ENCODE peak calls at places on chromosomes 4 and X, in eight cellular contexts. O is foreskin fibroblast, U is thoracic aorta, Z is DND-41, X is colonic mucosa, T is fibroblast of mammary gland, L is endodermal cell, Y is PC-3. C is an unnamed sample.

GRCh38 chr4:77044458-77045124 is 31.2 kb downstream of the CCNI start:
- DNase-seq in O (peak; percentile 71), U (no peak), Z (no peak), X (no peak), T (peak; percentile 89), L (no peak), Y (peak; percentile 74), C (no peak)

GRCh38 chr4:149161247-149161646 is 654.4 kb downstream of the IQCM start:
- DNase-seq in O (no peak), U (no peak), Z (no peak), X (no peak), T (peak; percentile 41), L (no peak), Y (peak; percentile 39), C (no peak)

GRCh38 chr4:140186651-140187315 is 32.8 kb upstream of the MAML3 start:
- DNase-seq in O (peak; percentile 46), U (no peak), Z (no peak), X (peak; percentile 75), T (peak; percentile 69), L (no peak), Y (peak; percentile 85), C (no peak)

GRCh38 chr4:43242611-43243010 is 350.1 kb downstream of the GRXCR1 start:
- DNase-seq in O (no peak), U (no peak), Z (no peak), X (no peak), T (peak; percentile 38), L (no peak), Y (peak; percentile 13), C (no peak)

GRCh38 chr4:86924805-86925204 is 10.0 kb upstream of the AFF1 start:
- DNase-seq in O (peak; percentile 81), U (no peak), Z (no peak), X (no peak), T (peak; percentile 76), L (peak; percentile 40), Y (peak; percentile 65), C (no peak)

GRCh38 chr4:79498282-79498681 is 90.3 kb upstream of the GK2 start:
- DNase-seq in O (no peak), U (no peak), Z (no peak), X (no peak), T (peak; percentile 6), L (no peak), Y (no peak), C (no peak)

GRCh38 chr4:103424853-103425252 is 226.7 kb upstream of the CENPE start:
- DNase-seq in O (no peak), U (no peak), Z (no peak), X (no peak), T (peak; percentile 19), L (no peak), Y (peak; percentile 74), C (no peak)

GRCh38 chrX:49155900-49156837 is 6.4 kb upstream of the MAGIX start:
- DNase-seq in O (peak; percentile 85), U (peak; percentile 68), Z (peak; percentile 89), X (peak; percentile 91), T (peak; percentile 87), L (peak; percentile 90), Y (peak; percentile 86), C (peak; percentile 76)

GRCh38 chr4:145503486-145504072 is 21.9 kb downstream of the SMAD1 start:
- DNase-seq in O (no peak), U (no peak), Z (no peak), X (no peak), T (no peak), L (no peak), Y (no peak), C (no peak)

GRCh38 chrX:40383969-40384368 is 196.8 kb upstream of the ATP6AP2 start:
- DNase-seq in O (no peak), U (no peak), Z (no peak), X (no peak), T (no peak), L (no peak), Y (no peak), C (no peak)

DNA sequence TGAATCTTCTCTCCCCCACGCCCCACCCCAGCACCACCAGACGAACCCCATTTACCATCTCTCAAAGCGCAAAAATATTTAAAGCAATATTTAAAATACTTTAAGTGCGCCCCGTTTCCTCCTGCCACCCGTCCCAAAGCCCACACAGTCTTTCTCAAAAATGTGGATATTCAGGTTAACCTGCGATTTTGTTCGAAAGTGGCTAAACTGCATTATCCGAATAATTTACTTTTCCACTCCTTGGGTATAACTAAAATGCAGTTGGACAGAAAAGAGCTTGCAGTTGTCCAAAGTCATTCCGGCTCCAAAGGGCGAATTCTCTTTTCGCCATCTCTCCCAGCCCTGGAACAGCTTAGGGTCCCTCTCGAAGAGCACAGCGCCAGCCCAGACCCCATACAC is 662 bp downstream of the SMIM43 start:
- DNase-seq in O (no peak), U (no peak), Z (no peak), X (no peak), T (no peak), L (no peak), Y (no peak), C (no peak)
- H3K4me3 ChIP-seq in O (peak overlapping the region; percentile 62), U (peak overlapping the region; percentile 62), Z (no peak overlapping the region), X (no peak overlapping the region), T (peak overlapping the region; percentile 57), L (peak overlapping the region; percentile 80), Y (no peak overlapping the region), C (no peak overlapping the region)

GRCh38 chrX:71256051-71256450 is 2.1 kb upstream of the ZMYM3 start:
- DNase-seq in O (no peak), U (no peak), Z (no peak), X (no peak), T (peak; percentile 20), L (no peak), Y (no peak), C (no peak)
- H3K4me3 ChIP-seq in O (no peak overlapping the region), U (no peak overlapping the region), Z (peak overlapping the region; percentile 77), X (no peak overlapping the region), T (no peak overlapping the region), L (peak overlapping the region; percentile 83), Y (no peak overlapping the region), C (no peak overlapping the region)

DNA sequence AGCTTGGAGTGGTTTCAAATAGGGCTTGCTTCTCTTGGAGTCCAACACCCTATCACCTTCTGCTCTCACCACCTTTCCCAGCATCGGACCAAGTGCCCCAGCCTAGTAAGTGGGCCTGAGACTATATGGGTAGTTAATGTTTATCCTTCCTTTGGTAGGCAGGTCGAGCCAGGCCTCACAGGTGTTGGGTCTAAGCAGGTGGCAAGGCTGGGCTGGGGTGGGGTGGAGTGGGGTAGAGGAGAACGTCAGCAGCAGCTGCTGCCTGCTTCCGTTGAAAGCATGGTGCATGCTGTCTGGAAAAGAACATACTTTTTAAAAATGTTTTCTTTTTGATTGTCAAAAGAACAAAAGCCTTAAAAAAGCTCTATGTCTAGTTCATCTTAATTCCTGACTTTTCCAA is 1.3 kb downstream of the DRP2 start:
- DNase-seq in O (no peak), U (no peak), Z (no peak), X (peak; percentile 52), T (no peak), L (no peak), Y (no peak), C (no peak)
- H3K4me3 ChIP-seq in O (no peak overlapping the region), U (no peak overlapping the region), Z (no peak overlapping the region), X (no peak overlapping the region), T (no peak overlapping the region), L (no peak overlapping the region), Y (no peak overlapping the region), C (no peak overlapping the region)

GRCh38 chr4:107908377-107908776 is 23.0 kb upstream of the CYP2U1 start:
- DNase-seq in O (no peak), U (no peak), Z (no peak), X (no peak), T (no peak), L (no peak), Y (no peak), C (no peak)
- H3K4me3 ChIP-seq in O (no peak overlapping the region), U (no peak overlapping the region), Z (no peak overlapping the region), X (no peak overlapping the region), T (no peak overlapping the region), L (no peak overlapping the region), Y (no peak overlapping the region), C (no peak overlapping the region)

GRCh38 chr4:153528705-153529493 is 62.7 kb downstream of the TMEM131L start:
- DNase-seq in O (no peak), U (no peak), Z (no peak), X (peak; percentile 10), T (no peak), L (no peak), Y (no peak), C (no peak)
- H3K4me3 ChIP-seq in O (no peak overlapping the region), U (no peak overlapping the region), Z (no peak overlapping the region), X (no peak overlapping the region), T (no peak overlapping the region), L (no peak overlapping the region), Y (no peak overlapping the region), C (no peak overlapping the region)

DNA sequence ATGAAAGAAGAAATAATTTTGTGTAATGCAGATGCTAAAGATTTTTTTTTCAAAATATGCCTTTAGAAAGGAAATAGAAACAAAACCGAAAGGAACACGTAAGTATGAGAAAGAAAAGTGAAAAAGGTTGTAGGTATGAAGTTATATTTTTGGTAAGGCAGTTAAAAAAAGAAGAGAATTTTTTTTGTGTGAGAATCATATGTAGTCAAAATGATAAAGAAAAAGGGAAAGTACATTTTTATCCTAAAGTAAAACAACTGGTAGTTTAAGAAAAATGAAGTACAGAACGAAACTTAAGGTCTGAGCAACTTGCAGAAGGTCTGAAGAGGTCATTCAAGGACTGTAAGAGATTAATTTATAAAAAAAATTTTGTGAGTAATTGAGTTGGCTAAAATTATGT is 164.0 kb upstream of the TRAM1L1 start:
- DNase-seq in O (no peak), U (no peak), Z (no peak), X (no peak), T (no peak), L (no peak), Y (no peak), C (no peak)
- H3K4me3 ChIP-seq in O (no peak overlapping the region), U (no peak overlapping the region), Z (no peak overlapping the region), X (no peak overlapping the region), T (no peak overlapping the region), L (no peak overlapping the region), Y (no peak overlapping the region), C (no peak overlapping the region)

C was measured in HL-60.